ENCODE peak calls at places on chromosomes 11 and 22, in six cellular contexts. K is MM.1S, Z is HCT116, D is GM23338, A is SK-N-SH, X is PC-3. L is an unnamed sample. For H3K9me2, the result is how much of the 10 kb centered on the place peaks cover.

GRCh38 chr11:126676536-126676935 is 321.1 kb downstream of the ST3GAL4 start:
- DNase-seq in K (no peak), Z (no peak), D (no peak), A (no peak), X (no peak), L (no peak)

GRCh38 chr22:18927020-18927419 is 9.1 kb downstream of the PRODH start:
- DNase-seq in K (no peak), Z (no peak), D (no peak), A (no peak), X (no peak), L (no peak)

GRCh38 chr11:1207451-1208360 is 15.2 kb upstream of the MUC5B start:
- DNase-seq in K (no peak), Z (no peak), D (no peak), A (peak), X (no peak), L (no peak)

GRCh38 chr11:18452927-18453326 is 2.7 kb upstream of the LDHAL6A start:
- DNase-seq in K (no peak), Z (no peak), D (no peak), A (no peak), X (peak), L (no peak)

GRCh38 chr11:42482822-42483221 is 829.0 kb upstream of the API5 start:
- DNase-seq in K (no peak), Z (no peak), D (no peak), A (no peak), X (peak), L (no peak)

GRCh38 chr22:49967333-49968241 is 7.0 kb downstream of the PIM3 start:
- DNase-seq in K (peak), Z (no peak), D (no peak), A (peak), X (no peak), L (peak)

GRCh38 chr11:64620286-64620962 is 29.4 kb downstream of the SLC22A12 start:
- DNase-seq in K (peak), Z (no peak), D (peak), A (peak), X (no peak), L (peak)

GRCh38 chr22:27124336-27125023 is 467.1 kb downstream of the MIAT start:
- DNase-seq in K (no peak), Z (no peak), D (no peak), A (no peak), X (no peak), L (no peak)

GRCh38 chr11:32448232-32448631 is 12.9 kb upstream of the WT1 start:
- DNase-seq in K (no peak), Z (peak), D (peak), A (no peak), X (peak), L (no peak)

GRCh38 chr11:21520244-21520643 is 672.6 kb upstream of the ANO5 start:
- DNase-seq in K (no peak), Z (no peak), D (no peak), A (peak), X (no peak), L (no peak)

GRCh38 chr11:79352304-79352703 is 88.5 kb downstream of the TENM4 start:
- DNase-seq in K (no peak), Z (no peak), D (no peak), A (peak), X (no peak), L (no peak)

GRCh38 chr11:47189100-47189834 is 3.0 kb upstream of the PACSIN3 start:
- DNase-seq in K (no peak), Z (no peak), D (no peak), A (no peak), X (peak), L (peak)

GRCh38 chr11:36033082-36033751 is 89.4 kb downstream of the LDLRAD3 start:
- DNase-seq in K (no peak), Z (no peak), D (peak), A (no peak), X (no peak), L (no peak)

GRCh38 chr22:44130076-44130711 is 50.5 kb upstream of the PARVG start:
- DNase-seq in K (no peak), Z (no peak), D (no peak), A (peak), X (no peak), L (no peak)

GRCh38 chr22:49828599-49828965 is 909 bp upstream of the BRD1 start:
- DNase-seq in K (no peak), Z (no peak), D (no peak), A (no peak), X (no peak), L (no peak)

GRCh38 chr11:22928207-22928917 is 68.1 kb upstream of the CCDC179 start:
- DNase-seq in K (no peak), Z (no peak), D (peak), A (no peak), X (no peak), L (no peak)

GRCh38 chr11:76443254-76443935 is 1.4 kb upstream of the EMSY start:
- DNase-seq in K (no peak), Z (no peak), D (no peak), A (no peak), X (peak), L (peak)

GRCh38 chr11:103281301-103281700 is 172.1 kb downstream of the DYNC2H1 start:
- DNase-seq in K (no peak), Z (no peak), D (no peak), A (no peak), X (peak), L (no peak)

GRCh38 chr11:68903288-68903630 is 373 bp downstream of the MRPL21 start:
- DNase-seq in K (no peak), Z (no peak), D (no peak), A (no peak), X (no peak), L (no peak)

GRCh38 chr11:75510626-75511025 is 15.1 kb downstream of the GDPD5 start:
- DNase-seq in K (no peak), Z (no peak), D (no peak), A (no peak), X (no peak), L (no peak)

GRCh38 chr22:46060292-46061123 is 83.5 kb upstream of the WNT7B start:
- DNase-seq in K (no peak), Z (no peak), D (no peak), A (no peak), X (peak), L (no peak)

GRCh38 chr11:20754957-20755356 is 85.6 kb downstream of the NELL1 start:
- DNase-seq in K (no peak), Z (no peak), D (peak), A (peak), X (no peak), L (peak)

GRCh38 chr11:26992031-26992541 is 1.8 kb upstream of the FIBIN start:
- DNase-seq in K (no peak), Z (no peak), D (no peak), A (no peak), X (no peak), L (no peak)

GRCh38 chr11:127902405-127902804 is 685.0 kb downstream of the ETS1 start:
- DNase-seq in K (no peak), Z (no peak), D (no peak), A (peak), X (no peak), L (no peak)

GRCh38 chr11:86678296-86678695 is 5.9 kb upstream of the ME3 start:
- DNase-seq in K (no peak), Z (no peak), D (no peak), A (no peak), X (no peak), L (no peak)

GRCh38 chr11:86676010-86676409 is 3.6 kb upstream of the ME3 start:
- DNase-seq in K (no peak), Z (no peak), D (no peak), A (no peak), X (no peak), L (no peak)

GRCh38 chr11:86674965-86675364 is 2.5 kb upstream of the ME3 start:
- DNase-seq in K (no peak), Z (no peak), D (no peak), A (no peak), X (no peak), L (no peak)

GRCh38 chr11:86678823-86679222 is 6.4 kb upstream of the ME3 start:
- DNase-seq in K (no peak), Z (no peak), D (no peak), A (no peak), X (no peak), L (no peak)

GRCh38 chr11:86676533-86677154 is 4.2 kb upstream of the ME3 start:
- DNase-seq in K (no peak), Z (peak), D (peak), A (peak), X (peak), L (peak)
- TF ChIP-seq CTCF in K (peak), Z (peak), D (peak), A (peak), X (peak), L (peak)

DNA sequence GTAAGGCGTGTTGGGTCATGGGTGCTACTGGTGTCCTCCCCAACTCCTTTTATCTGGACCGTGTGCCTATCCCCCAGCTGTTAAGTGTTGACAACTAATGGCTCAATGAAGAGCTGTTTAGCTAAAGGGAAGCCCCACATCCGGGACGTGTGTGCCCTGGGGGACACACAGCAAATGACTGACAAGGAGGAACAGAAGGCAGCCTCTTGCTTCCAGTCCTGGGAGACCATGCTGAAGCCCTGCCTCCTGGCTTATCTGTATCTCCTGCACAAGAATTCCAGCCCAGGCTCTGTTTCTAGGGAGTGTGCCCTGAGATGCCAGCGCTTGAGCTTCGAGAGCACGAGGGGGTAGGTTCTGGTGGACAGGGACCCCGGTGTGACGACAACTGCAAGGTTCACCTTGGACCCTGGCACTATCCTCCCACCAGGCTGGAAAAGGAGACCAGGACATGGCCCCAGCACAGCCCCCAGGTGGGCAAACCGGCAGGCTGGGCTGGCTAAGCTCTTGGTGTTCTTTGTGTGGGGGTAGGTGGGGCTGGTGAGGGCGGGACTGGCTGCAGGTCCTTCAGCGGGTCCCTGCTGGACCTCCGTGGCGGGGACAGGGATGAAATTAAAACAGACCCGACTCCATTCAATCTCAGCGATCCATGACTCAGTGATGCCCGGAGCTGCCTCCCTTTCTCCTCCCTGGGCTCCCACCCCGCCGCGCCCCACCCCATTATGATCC is 21.0 kb downstream of the ASCL2 start:
- DNase-seq in K (no peak), Z (no peak), D (no peak), A (no peak), X (no peak), L (no peak)
- H3K9me2 ChIP-seq in K (under half), Z (under half), D (under half), A (under half), X (under half), L (under half)

GRCh38 chr11:125371451-125371935 is 124.6 kb downstream of the FEZ1 start:
- DNase-seq in K (no peak), Z (no peak), D (peak), A (peak), X (no peak), L (peak)
- TF ChIP-seq CTCF in K (no peak), Z (no peak), D (no peak), A (no peak), X (no peak), L (peak)

GRCh38 chr11:46017341-46017740 is 94.9 kb downstream of the LARGE2 start:
- DNase-seq in K (no peak), Z (no peak), D (no peak), A (no peak), X (no peak), L (no peak)
- H3K9me2 ChIP-seq in K (under half), Z (under half), D (under half), A (under half), X (under half), L (under half)

DNA sequence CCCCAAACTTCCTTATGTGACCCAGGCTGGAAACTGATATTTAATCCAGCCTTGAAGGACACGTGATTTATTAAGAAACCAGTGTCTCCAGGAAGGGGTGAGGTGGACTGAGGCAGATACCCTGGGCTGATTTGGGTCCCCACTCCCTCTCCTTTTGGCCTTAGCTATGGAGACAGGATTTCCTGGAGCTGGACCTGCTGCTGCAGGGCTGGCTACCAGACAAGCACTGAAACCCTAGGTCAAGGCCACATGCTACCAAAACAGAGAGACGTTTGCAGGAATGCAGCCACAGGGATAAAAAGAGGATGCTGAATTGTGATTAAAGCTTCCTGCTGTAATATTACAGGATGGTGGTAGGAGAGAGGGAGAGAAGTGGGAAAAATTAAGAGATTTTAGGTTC is 25.4 kb upstream of the FCHSD2 start:
- DNase-seq in K (no peak), Z (no peak), D (no peak), A (no peak), X (no peak), L (no peak)
- TF ChIP-seq CTCF in K (no peak), Z (no peak), D (no peak), A (no peak), X (no peak), L (no peak)

GRCh38 chr22:22917377-22917776 is 29.8 kb downstream of the IGLL5 start:
- DNase-seq in K (no peak), Z (no peak), D (no peak), A (no peak), X (no peak), L (no peak)
- H3K9me2 ChIP-seq in K (under half), Z (under half), D (under half), A (under half), X (under half), L (under half)

GRCh38 chr11:125180413-125181305 is 16.1 kb downstream of the PKNOX2 start:
- DNase-seq in K (no peak), Z (no peak), D (no peak), A (no peak), X (peak), L (no peak)
- TF ChIP-seq CTCF in K (no peak), Z (no peak), D (no peak), A (no peak), X (no peak), L (no peak)

DNA sequence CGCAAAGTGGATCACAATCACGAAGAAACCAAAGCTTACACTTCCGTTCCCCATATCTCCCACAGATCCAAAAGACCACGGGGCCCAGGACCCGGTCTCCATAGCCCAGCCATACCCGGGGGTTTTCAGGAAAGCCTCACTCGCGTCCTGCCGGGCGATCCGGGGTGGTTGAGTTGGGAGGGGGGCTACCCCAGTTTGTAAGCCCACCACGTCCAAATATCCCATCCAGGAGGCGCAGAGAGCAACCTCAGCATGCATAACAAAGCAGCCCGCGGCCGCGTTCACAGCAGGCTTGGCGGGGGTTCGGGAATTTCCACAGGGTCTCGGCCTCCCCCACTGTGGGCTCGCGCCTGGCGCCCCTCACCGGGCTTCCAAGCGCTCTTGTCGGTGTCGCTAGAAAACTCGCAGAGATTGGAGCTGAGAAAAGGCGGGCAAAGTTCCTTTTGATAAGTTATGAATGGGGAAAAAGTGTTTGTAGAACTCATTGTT is 9.5 kb downstream of the SDF2L1 start:
- DNase-seq in K (no peak), Z (no peak), D (no peak), A (peak), X (peak), L (no peak)
- H3K9me2 ChIP-seq in K (under half), Z (under half), D (under half), A (under half), X (under half), L (under half)

GRCh38 chr22:48004038-48004437 is 1241.6 kb downstream of the TBC1D22A start:
- DNase-seq in K (no peak), Z (no peak), D (no peak), A (no peak), X (no peak), L (no peak)
- TF ChIP-seq CTCF in K (no peak), Z (no peak), D (no peak), A (no peak), X (no peak), L (no peak)

GRCh38 chr11:72081856-72082255 is 1.2 kb downstream of the LRRC51 start:
- DNase-seq in K (no peak), Z (no peak), D (no peak), A (no peak), X (peak), L (no peak)

GRCh38 chr11:72084076-72084475 is 3.4 kb downstream of the LRRC51 start:
- DNase-seq in K (no peak), Z (no peak), D (no peak), A (no peak), X (no peak), L (no peak)

GRCh38 chr11:72084960-72085359 is 4.3 kb downstream of the LRRC51 start:
- DNase-seq in K (no peak), Z (no peak), D (no peak), A (peak), X (no peak), L (no peak)

GRCh38 chr11:72081184-72081644 is 564 bp downstream of the LRRC51 start:
- DNase-seq in K (no peak), Z (no peak), D (no peak), A (no peak), X (no peak), L (no peak)

GRCh38 chr11:72083414-72083813 is 2.8 kb downstream of the LRRC51 start:
- DNase-seq in K (no peak), Z (no peak), D (no peak), A (no peak), X (no peak), L (no peak)
- H3K9me2 ChIP-seq in K (under half), Z (under half), D (under half), A (under half), X (under half), L (under half)